ENCODE peak calls at places on chromosomes 4 and X, in four cellular contexts. One of them, this sample, is unnamed.

GRCh38 chrX:53458082-53458481 is 23.9 kb upstream of the HSD17B10 start:
- DNase-seq in left kidney: no peak
- DNase-seq in NCI-H1930: no peak
- DNase-seq in foreskin keratinocyte: no peak
- DNase-seq in this sample: no peak

GRCh38 chr4:6201580-6202091 is 1.3 kb upstream of the JAKMIP1 start:
- DNase-seq in left kidney: no peak
- DNase-seq in NCI-H1930: no peak
- DNase-seq in foreskin keratinocyte: no peak
- DNase-seq in this sample: no peak

GRCh38 chrX:38004046-38004445 is 2.3 kb upstream of the SYTL5 start:
- DNase-seq in left kidney: no peak
- DNase-seq in NCI-H1930: no peak
- DNase-seq in foreskin keratinocyte: no peak
- DNase-seq in this sample: no peak

GRCh38 chrX:145735036-145735435 is 82.6 kb upstream of the SLITRK2 start:
- DNase-seq in left kidney: no peak
- DNase-seq in NCI-H1930: no peak
- DNase-seq in foreskin keratinocyte: no peak
- DNase-seq in this sample: no peak

GRCh38 chr4:135240796-135241195 is 1039.2 kb upstream of the PABPC4L start:
- DNase-seq in left kidney: no peak
- DNase-seq in NCI-H1930: no peak
- DNase-seq in foreskin keratinocyte: no peak
- DNase-seq in this sample: no peak

GRCh38 chr4:122293374-122294365 is 85.1 kb upstream of the ADAD1 start:
- DNase-seq in left kidney: no peak
- DNase-seq in NCI-H1930: no peak
- DNase-seq in foreskin keratinocyte: no peak
- DNase-seq in this sample: no peak

GRCh38 chr4:75069493-75070074 is 136.7 kb downstream of the PARM1 start:
- DNase-seq in left kidney: no peak
- DNase-seq in NCI-H1930: no peak
- DNase-seq in foreskin keratinocyte: no peak
- DNase-seq in this sample: no peak

GRCh38 chr4:112509243-112510190 is 6.5 kb downstream of the NEUROG2 start:
- DNase-seq in left kidney: peak
- DNase-seq in NCI-H1930: no peak
- DNase-seq in foreskin keratinocyte: no peak
- DNase-seq in this sample: no peak

GRCh38 chrX:48540015-48540350 is 469 bp downstream of the TBC1D25 start:
- DNase-seq in left kidney: no peak
- DNase-seq in NCI-H1930: no peak
- DNase-seq in foreskin keratinocyte: peak
- DNase-seq in this sample: no peak